ENCODE peak calls at places on chromosomes 5 and 9, in ten cellular contexts. T is CD8-positive, alpha-beta memory T cell; X is A172; W is NCI-H510A treated with DMSO at 0.1 percent for 48 hours; Y is H7; K is LHCN-M2; F is pons; B is HCEC 1CT; E is HTR-8/SVneo; H is A549. U is an unnamed sample.

GRCh38 chr5:54083851-54084250 is 226.5 kb downstream of the ARL15 start:
- DNase-seq in T (no peak), X (peak), W (no peak), Y (no peak), K (no peak), F (no peak), B (peak), E (no peak), H (no peak), U (no peak)

GRCh38 chr9:37935106-37935505 is 31.2 kb upstream of the SLC25A51 start:
- DNase-seq in T (no peak), X (no peak), W (no peak), Y (no peak), K (no peak), F (no peak), B (no peak), E (no peak), H (no peak), U (no peak)

GRCh38 chr5:145237843-145238242 is 597.3 kb downstream of the PRELID2 start:
- DNase-seq in T (no peak), X (peak), W (peak), Y (peak), K (peak), F (peak), B (peak), E (peak), H (peak), U (no peak)

GRCh38 chr9:78707481-78707977 is 410.6 kb downstream of the PSAT1 start:
- DNase-seq in T (no peak), X (peak), W (no peak), Y (no peak), K (peak), F (no peak), B (peak), E (peak), H (no peak), U (peak)

GRCh38 chr5:141704782-141705297 is 22.8 kb upstream of the ARAP3 start:
- DNase-seq in T (no peak), X (no peak), W (no peak), Y (no peak), K (no peak), F (no peak), B (no peak), E (no peak), H (no peak), U (no peak)

GRCh38 chr5:68333649-68334549 is 118.3 kb downstream of the PIK3R1 start:
- DNase-seq in T (no peak), X (peak), W (no peak), Y (no peak), K (peak), F (no peak), B (peak), E (peak), H (peak), U (peak)

GRCh38 chr9:88313364-88314220 is 74.7 kb upstream of the SPIN1 start:
- DNase-seq in T (no peak), X (peak), W (no peak), Y (peak), K (no peak), F (no peak), B (no peak), E (no peak), H (no peak), U (no peak)

GRCh38 chr5:149421834-149422233 is 42.7 kb upstream of the IL17B start:
- DNase-seq in T (no peak), X (no peak), W (no peak), Y (peak), K (no peak), F (no peak), B (peak), E (no peak), H (no peak), U (no peak)

GRCh38 chr9:20526500-20527319 is 95.6 kb downstream of the MLLT3 start:
- DNase-seq in T (no peak), X (no peak), W (no peak), Y (no peak), K (peak), F (no peak), B (peak), E (no peak), H (no peak), U (no peak)

GRCh38 chr5:14397717-14398116 is 183.9 kb upstream of the OTULINL start:
- DNase-seq in T (no peak), X (peak), W (no peak), Y (no peak), K (peak), F (no peak), B (peak), E (no peak), H (no peak), U (peak)

GRCh38 chr9:20208156-20208555 is 414.1 kb downstream of the MLLT3 start:
- DNase-seq in T (no peak), X (no peak), W (no peak), Y (no peak), K (no peak), F (no peak), B (no peak), E (no peak), H (no peak), U (no peak)

GRCh38 chr5:142680605-142681259 is 5.2 kb downstream of the FGF1 start:
- DNase-seq in T (no peak), X (peak), W (no peak), Y (no peak), K (peak), F (no peak), B (peak), E (peak), H (peak), U (peak)

GRCh38 chr9:19127881-19128719 is 808 bp upstream of the PLIN2 start:
- DNase-seq in T (peak), X (no peak), W (no peak), Y (peak), K (peak), F (peak), B (peak), E (no peak), H (peak), U (no peak)